ENCODE peak calls at places on chromosomes 6 and 20, in ten cellular contexts. M is T-cell; N is hypothalamus; R is brain microvascular endothelial cell; T is H54; B is AG09309; O is myocyte; D is stimulated activated CD4-positive, alpha-beta T cell treated with anti-CD3 and anti-CD28 coated beads, Interleukin-15, amount 100 ng/mL, for 1 hour; Q is activated CD4-positive, alpha-beta T cell treated with anti-CD3 and anti-CD28 coated beads for 4 hours; H is body of pancreas. G is an unnamed sample.
A peak's percentile ranks its signal among the peaks of the same experiment; 100 is the strongest.

GRCh38 chr20:1813674-1814635 is 81.3 kb upstream of the SIRPA start:
- DNase-seq in M (no peak), N (no peak), R (no peak), T (no peak), B (no peak), O (no peak), D (no peak), Q (no peak), H (no peak), G (peak; percentile 18)

GRCh38 chr6:166307082-166307980 is 861 bp downstream of the PRR18 start:
- DNase-seq in M (peak; percentile 13), N (no peak), R (no peak), T (no peak), B (no peak), O (no peak), D (no peak), Q (no peak), H (peak; percentile 35), G (no peak)

GRCh38 chr6:28742668-28743270 is 181.0 kb downstream of the TRIM27 start:
- DNase-seq in M (no peak), N (no peak), R (peak; percentile 90), T (no peak), B (no peak), O (peak; percentile 46), D (no peak), Q (no peak), H (no peak), G (no peak)

GRCh38 chr20:52219441-52219840 is 27.9 kb upstream of the ZFP64 start:
- DNase-seq in M (no peak), N (no peak), R (no peak), T (no peak), B (no peak), O (no peak), D (no peak), Q (no peak), H (no peak), G (no peak)

GRCh38 chr6:27059621-27060425 is 187.7 kb upstream of the PRSS16 start:
- DNase-seq in M (no peak), N (no peak), R (no peak), T (no peak), B (no peak), O (no peak), D (no peak), Q (no peak), H (no peak), G (peak; percentile 42)

GRCh38 chr6:162234631-162235030 is 492.9 kb downstream of the PRKN start:
- DNase-seq in M (no peak), N (no peak), R (no peak), T (no peak), B (no peak), O (no peak), D (no peak), Q (no peak), H (no peak), G (no peak)

GRCh38 chr6:143140767-143141166 is 80.1 kb downstream of the AIG1 start:
- DNase-seq in M (no peak), N (no peak), R (no peak), T (no peak), B (no peak), O (no peak), D (no peak), Q (no peak), H (no peak), G (no peak)

GRCh38 chr20:63224272-63225081 is 8.5 kb upstream of the YTHDF1 start:
- DNase-seq in M (no peak), N (no peak), R (peak; percentile 27), T (peak; percentile 74), B (no peak), O (peak; percentile 93), D (no peak), Q (no peak), H (peak; percentile 75), G (peak; percentile 38)

GRCh38 chr6:122482750-122483080 is 11.1 kb upstream of the SERINC1 start:
- DNase-seq in M (no peak), N (no peak), R (no peak), T (no peak), B (no peak), O (no peak), D (no peak), Q (no peak), H (no peak), G (no peak)

GRCh38 chr6:109595998-109596397 is 95.0 kb downstream of the AK9 start:
- DNase-seq in M (no peak), N (no peak), R (peak; percentile 44), T (no peak), B (peak; percentile 27), O (no peak), D (no peak), Q (no peak), H (no peak), G (no peak)

GRCh38 chr6:12903246-12903645 is 186.7 kb downstream of the PHACTR1 start:
- DNase-seq in M (no peak), N (no peak), R (no peak), T (no peak), B (no peak), O (peak; percentile 5), D (no peak), Q (no peak), H (no peak), G (no peak)

GRCh38 chr20:64149809-64150560 is 14.3 kb upstream of the MYT1 start:
- DNase-seq in M (no peak), N (no peak), R (no peak), T (no peak), B (no peak), O (no peak), D (no peak), Q (no peak), H (no peak), G (no peak)

GRCh38 chr6:53483423-53484353 is 61.2 kb downstream of the GCLC start:
- DNase-seq in M (no peak), N (no peak), R (no peak), T (no peak), B (no peak), O (peak; percentile 8), D (no peak), Q (no peak), H (no peak), G (no peak)